ENCODE peak calls at places on chromosomes 5 and 9, in eight cellular contexts. G is substantia nigra, O is lower lobe of right lung, P is head of caudate nucleus, M is NCI-H748 treated with DMSO at 0.1 percent for 48 hours, X is HTR-8/SVneo, I is KG1, L is anterior cingulate cortex. Q is an unnamed sample.

GRCh38 chr9:17509151-17509550 is 69.7 kb upstream of the SH3GL2 start:
- DNase-seq in G (no peak), O (no peak), P (no peak), M (no peak), X (no peak), I (no peak), L (no peak), Q (no peak)

GRCh38 chr5:138230981-138231589 is 18.0 kb upstream of the CDC23 start:
- DNase-seq in G (no peak), O (no peak), P (no peak), M (peak), X (no peak), I (no peak), L (no peak), Q (peak)

GRCh38 chr5:79236970-79237734 is 1.2 kb downstream of the JMY start:
- DNase-seq in G (peak), O (peak), P (peak), M (peak), X (peak), I (no peak), L (no peak), Q (peak)

GRCh38 chr5:141338538-141339306 is at the start of gene PCDHGA2:
- DNase-seq in G (no peak), O (no peak), P (no peak), M (no peak), X (no peak), I (no peak), L (no peak), Q (no peak)

GRCh38 chr9:107890921-107891465 is 401.4 kb upstream of the KLF4 start:
- DNase-seq in G (no peak), O (no peak), P (no peak), M (no peak), X (no peak), I (no peak), L (no peak), Q (no peak)

GRCh38 chr5:135559342-135559741 is 19.4 kb downstream of the CXCL14 start:
- DNase-seq in G (no peak), O (no peak), P (no peak), M (no peak), X (no peak), I (no peak), L (no peak), Q (no peak)

GRCh38 chr5:42349163-42349562 is 74.1 kb upstream of the GHR start:
- DNase-seq in G (no peak), O (no peak), P (no peak), M (no peak), X (no peak), I (no peak), L (no peak), Q (no peak)

GRCh38 chr9:35731415-35732184 is 395 bp downstream of the TLN1 start:
- DNase-seq in G (peak), O (no peak), P (peak), M (no peak), X (no peak), I (no peak), L (no peak), Q (no peak)

GRCh38 chr9:131618071-131618479 is 72.8 kb downstream of the PRRT1B start:
- DNase-seq in G (no peak), O (no peak), P (no peak), M (peak), X (peak), I (no peak), L (no peak), Q (no peak)

GRCh38 chr9:91360551-91361293 is 996 bp downstream of the AUH start:
- DNase-seq in G (no peak), O (no peak), P (no peak), M (peak), X (no peak), I (no peak), L (no peak), Q (no peak)

GRCh38 chr9:81423589-81424326 is 265.6 kb downstream of the TLE1 start:
- DNase-seq in G (no peak), O (no peak), P (no peak), M (no peak), X (no peak), I (no peak), L (no peak), Q (no peak)

GRCh38 chr5:146291421-146292074 is 47.1 kb upstream of the POU4F3 start:
- DNase-seq in G (no peak), O (no peak), P (no peak), M (peak), X (peak), I (peak), L (no peak), Q (peak)

GRCh38 chr5:133154274-133155088 is 102.7 kb downstream of the HSPA4 start:
- DNase-seq in G (no peak), O (no peak), P (no peak), M (no peak), X (no peak), I (no peak), L (no peak), Q (no peak)

GRCh38 chr5:80711938-80712337 is 57.2 kb upstream of the DHFR start:
- DNase-seq in G (peak), O (no peak), P (peak), M (peak), X (peak), I (no peak), L (no peak), Q (peak)

GRCh38 chr9:92989561-92989960 is 42.2 kb downstream of the FGD3 start:
- DNase-seq in G (no peak), O (no peak), P (no peak), M (peak), X (no peak), I (no peak), L (no peak), Q (no peak)

GRCh38 chr9:19619221-19619620 is 169.6 kb downstream of the SLC24A2 start:
- DNase-seq in G (peak), O (no peak), P (peak), M (no peak), X (no peak), I (no peak), L (no peak), Q (no peak)

GRCh38 chr5:55597014-55597981 is 62.5 kb upstream of the PLPP1 start:
- DNase-seq in G (no peak), O (no peak), P (no peak), M (no peak), X (peak), I (no peak), L (no peak), Q (no peak)

GRCh38 chr9:93815135-93815534 is 140.0 kb downstream of the BARX1 start:
- DNase-seq in G (no peak), O (no peak), P (no peak), M (no peak), X (no peak), I (no peak), L (no peak), Q (no peak)

GRCh38 chr9:74729129-74729710 is 158.5 kb downstream of the TRPM6 start:
- DNase-seq in G (no peak), O (no peak), P (peak), M (no peak), X (no peak), I (no peak), L (no peak), Q (no peak)

GRCh38 chr9:61673664-61674381 is 484.0 kb downstream of the SPATA31A7 start:
- DNase-seq in G (no peak), O (no peak), P (no peak), M (no peak), X (no peak), I (no peak), L (no peak), Q (peak)

GRCh38 chr5:87399720-87400119 is 13.0 kb downstream of the CCNH start:
- DNase-seq in G (no peak), O (no peak), P (no peak), M (no peak), X (no peak), I (no peak), L (no peak), Q (no peak)

GRCh38 chr9:132242621-132243155 is 80.8 kb downstream of the NTNG2 start:
- DNase-seq in G (no peak), O (peak), P (no peak), M (no peak), X (no peak), I (no peak), L (no peak), Q (no peak)

GRCh38 chr9:123319541-123320339 is 36.3 kb upstream of the CRB2 start:
- DNase-seq in G (no peak), O (no peak), P (no peak), M (no peak), X (no peak), I (no peak), L (no peak), Q (no peak)

GRCh38 chr5:124651663-124652513 is 94.6 kb downstream of the ZNF608 start:
- DNase-seq in G (peak), O (peak), P (peak), M (peak), X (peak), I (no peak), L (peak), Q (no peak)

GRCh38 chr5:112420111-112420864 is 1.2 kb upstream of the EPB41L4A start:
- DNase-seq in G (peak), O (peak), P (peak), M (peak), X (peak), I (no peak), L (peak), Q (peak)

GRCh38 chr5:963310-963672 is 45.3 kb upstream of the NKD2 start:
- DNase-seq in G (no peak), O (no peak), P (no peak), M (no peak), X (no peak), I (no peak), L (no peak), Q (no peak)

GRCh38 chr5:181223041-181223728 is at the start of gene TRIM41:
- DNase-seq in G (no peak), O (peak), P (peak), M (no peak), X (peak), I (no peak), L (no peak), Q (peak)

GRCh38 chr9:4857163-4857562 is 64.4 kb downstream of the RCL1 start:
- DNase-seq in G (no peak), O (no peak), P (no peak), M (no peak), X (no peak), I (no peak), L (no peak), Q (no peak)

GRCh38 chr5:76177974-76178373 is 94.8 kb downstream of the SV2C start:
- DNase-seq in G (no peak), O (no peak), P (no peak), M (no peak), X (no peak), I (no peak), L (no peak), Q (no peak)

GRCh38 chr5:143682221-143682620 is 129.7 kb upstream of the HMHB1 start:
- DNase-seq in G (no peak), O (no peak), P (no peak), M (no peak), X (no peak), I (no peak), L (no peak), Q (no peak)

GRCh38 chr9:110126457-110126856 is 81.5 kb downstream of the C9orf152 start:
- DNase-seq in G (no peak), O (no peak), P (no peak), M (no peak), X (no peak), I (no peak), L (no peak), Q (no peak)

GRCh38 chr5:139985733-139986132 is 57.4 kb downstream of the NRG2 start:
- DNase-seq in G (no peak), O (no peak), P (no peak), M (no peak), X (peak), I (no peak), L (no peak), Q (peak)

GRCh38 chr9:122366074-122366672 is 4.7 kb upstream of the PTGS1 start:
- DNase-seq in G (no peak), O (no peak), P (no peak), M (no peak), X (no peak), I (no peak), L (no peak), Q (no peak)

GRCh38 chr5:138641547-138642298 is 66.5 kb upstream of the HSPA9 start:
- DNase-seq in G (peak), O (peak), P (peak), M (peak), X (peak), I (no peak), L (no peak), Q (peak)

GRCh38 chr5:154562244-154562861 is 84.3 kb upstream of the HAND1 start:
- DNase-seq in G (no peak), O (no peak), P (no peak), M (no peak), X (no peak), I (no peak), L (no peak), Q (no peak)

Q was measured in SJSA1.